ENCODE peak calls at places on chromosomes 1 and 21, in six cellular contexts. One of them, this sample, is unnamed.

GRCh38 chr1:19047373-19047772 is 90.9 kb upstream of the IFFO2 start:
- DNase-seq in HTR-8/SVneo: no peak
- DNase-seq in neural progenitor cell: peak
- DNase-seq in naive thymus-derived CD8-positive, alpha-beta T cell: no peak
- DNase-seq in Calu3: no peak
- DNase-seq in fibroblast of lung: no peak
- DNase-seq in this sample: no peak

GRCh38 chr1:57512386-57512785 is 88.5 kb upstream of the DAB1 start:
- DNase-seq in HTR-8/SVneo: no peak
- DNase-seq in neural progenitor cell: no peak
- DNase-seq in naive thymus-derived CD8-positive, alpha-beta T cell: no peak
- DNase-seq in Calu3: no peak
- DNase-seq in fibroblast of lung: no peak
- DNase-seq in this sample: no peak

GRCh38 chr1:248756636-248757035 is 1.1 kb upstream of the LYPD8 start:
- DNase-seq in HTR-8/SVneo: no peak
- DNase-seq in neural progenitor cell: no peak
- DNase-seq in naive thymus-derived CD8-positive, alpha-beta T cell: no peak
- DNase-seq in Calu3: no peak
- DNase-seq in fibroblast of lung: no peak
- DNase-seq in this sample: no peak

GRCh38 chr1:227917081-227917950 is 30.4 kb downstream of the WNT9A start:
- DNase-seq in HTR-8/SVneo: no peak
- DNase-seq in neural progenitor cell: peak
- DNase-seq in naive thymus-derived CD8-positive, alpha-beta T cell: no peak
- DNase-seq in Calu3: no peak
- DNase-seq in fibroblast of lung: no peak
- DNase-seq in this sample: no peak

GRCh38 chr21:35332841-35333426 is 283.8 kb upstream of the RUNX1 start:
- DNase-seq in HTR-8/SVneo: no peak
- DNase-seq in neural progenitor cell: no peak
- DNase-seq in naive thymus-derived CD8-positive, alpha-beta T cell: no peak
- DNase-seq in Calu3: no peak
- DNase-seq in fibroblast of lung: no peak
- DNase-seq in this sample: no peak

GRCh38 chr1:152461544-152461943 is 47.5 kb upstream of the CRNN start:
- DNase-seq in HTR-8/SVneo: peak
- DNase-seq in neural progenitor cell: peak
- DNase-seq in naive thymus-derived CD8-positive, alpha-beta T cell: peak
- DNase-seq in Calu3: peak
- DNase-seq in fibroblast of lung: peak
- DNase-seq in this sample: peak

GRCh38 chr1:178628637-178629548 is 96.2 kb upstream of the RALGPS2 start:
- DNase-seq in HTR-8/SVneo: peak
- DNase-seq in neural progenitor cell: peak
- DNase-seq in naive thymus-derived CD8-positive, alpha-beta T cell: no peak
- DNase-seq in Calu3: no peak
- DNase-seq in fibroblast of lung: peak
- DNase-seq in this sample: no peak

GRCh38 chr1:201144701-201145100 is 9.6 kb downstream of the TMEM9 start:
- DNase-seq in HTR-8/SVneo: no peak
- DNase-seq in neural progenitor cell: no peak
- DNase-seq in naive thymus-derived CD8-positive, alpha-beta T cell: no peak
- DNase-seq in Calu3: no peak
- DNase-seq in fibroblast of lung: no peak
- DNase-seq in this sample: no peak

GRCh38 chr1:240965581-240966091 is 353.7 kb upstream of the GREM2 start:
- DNase-seq in HTR-8/SVneo: no peak
- DNase-seq in neural progenitor cell: no peak
- DNase-seq in naive thymus-derived CD8-positive, alpha-beta T cell: no peak
- DNase-seq in Calu3: peak
- DNase-seq in fibroblast of lung: no peak
- DNase-seq in this sample: no peak

This sample was measured in SJSA1.